ENCODE peak calls at places on chromosome 13, in five cellular contexts. G is mammary epithelial cell, J is kidney, P is neural progenitor cell, B is aorta. S is an unnamed sample.

GRCh38 chr13:50731400-50731799 is 112.1 kb downstream of the DLEU7 start:
- DNase-seq in P (no peak), J (no peak), G (peak; percentile 91), B (no peak), S (no peak)

GRCh38 chr13:100357764-100358163 is 230.8 kb downstream of the GGACT start:
- DNase-seq in B (no peak), J (no peak), G (no peak), P (no peak), S (no peak)

GRCh38 chr13:59450218-59450617 is 713.5 kb downstream of the DIAPH3 start:
- DNase-seq in P (no peak), B (no peak), G (no peak), J (no peak), S (peak; percentile 15)

GRCh38 chr13:40060318-40061007 is 405.0 kb downstream of the COG6 start:
- DNase-seq in P (no peak), J (no peak), B (peak; percentile 73), G (peak; percentile 99), S (no peak)

GRCh38 chr13:59424661-59425060 is 739.1 kb downstream of the DIAPH3 start:
- DNase-seq in P (no peak), G (no peak), B (no peak), J (no peak), S (no peak)

GRCh38 chr13:30690282-30691188 is 44.8 kb upstream of the ALOX5AP start:
- DNase-seq in P (no peak), G (peak; percentile 62), B (peak; percentile 84), J (peak; percentile 83), S (no peak)

GRCh38 chr13:71577127-71577526 is 289.9 kb downstream of the DACH1 start:
- DNase-seq in J (no peak), B (no peak), P (no peak), G (peak; percentile 29), S (no peak)

GRCh38 chr13:33910267-33910666 is 92.3 kb downstream of the RFC3 start:
- DNase-seq in P (no peak), B (no peak), J (no peak), G (no peak), S (no peak)

GRCh38 chr13:98613591-98613990 is 36.7 kb upstream of the STK24 start:
- DNase-seq in B (no peak), P (no peak), G (no peak), J (no peak), S (no peak)

GRCh38 chr13:74596691-74597090 is 462.5 kb upstream of the KLF12 start:
- DNase-seq in P (no peak), G (no peak), B (no peak), J (no peak), S (no peak)

GRCh38 chr13:99995503-99996176 is 14.1 kb downstream of the ZIC2 start:
- DNase-seq in J (no peak), P (peak; percentile 59), G (peak; percentile 48), B (no peak), S (no peak)

GRCh38 chr13:85698236-85698635 is 101.0 kb downstream of the SLITRK6 start:
- DNase-seq in G (peak; percentile 30), J (no peak), P (no peak), B (no peak), S (no peak)

GRCh38 chr13:24270639-24271131 is 38.7 kb upstream of the C1QTNF9 start:
- DNase-seq in P (peak; percentile 47), J (peak; percentile 89), G (peak; percentile 28), B (peak; percentile 90), S (peak; percentile 70)

GRCh38 chr13:100039740-100040139 is 49.2 kb upstream of the PCCA start:
- DNase-seq in B (no peak), G (no peak), J (no peak), P (no peak), S (no peak)

GRCh38 chr13:107678075-107678689 is 537.2 kb downstream of the LIG4 start:
- DNase-seq in G (no peak), J (no peak), B (no peak), P (peak; percentile 34), S (peak; percentile 3)

GRCh38 chr13:38898481-38898880 is 92.2 kb downstream of the STOML3 start:
- DNase-seq in G (no peak), B (no peak), P (no peak), J (no peak), S (no peak)

GRCh38 chr13:19159761-19160420 is 21.7 kb downstream of the TUBA3C start:
- DNase-seq in G (no peak), P (no peak), J (no peak), B (no peak), S (no peak)

GRCh38 chr13:45113809-45114208 is 6.5 kb upstream of the GTF2F2 start:
- DNase-seq in J (no peak), P (no peak), G (no peak), B (no peak), S (no peak)

GRCh38 chr13:97256343-97256783 is 34.2 kb downstream of the MBNL2 start:
- DNase-seq in P (no peak), G (peak; percentile 83), B (no peak), J (no peak), S (no peak)

GRCh38 chr13:25137624-25137892 is 34.5 kb downstream of the AMER2 start:
- DNase-seq in B (no peak), P (no peak), G (no peak), J (no peak), S (no peak)

GRCh38 chr13:98365291-98365690 is 188.2 kb upstream of the RNF113B start:
- DNase-seq in G (peak; percentile 43), P (no peak), J (no peak), B (no peak), S (no peak)

GRCh38 chr13:95212962-95213850 is 88.0 kb downstream of the ABCC4 start:
- DNase-seq in P (no peak), G (no peak), B (no peak), J (no peak), S (no peak)

DNA sequence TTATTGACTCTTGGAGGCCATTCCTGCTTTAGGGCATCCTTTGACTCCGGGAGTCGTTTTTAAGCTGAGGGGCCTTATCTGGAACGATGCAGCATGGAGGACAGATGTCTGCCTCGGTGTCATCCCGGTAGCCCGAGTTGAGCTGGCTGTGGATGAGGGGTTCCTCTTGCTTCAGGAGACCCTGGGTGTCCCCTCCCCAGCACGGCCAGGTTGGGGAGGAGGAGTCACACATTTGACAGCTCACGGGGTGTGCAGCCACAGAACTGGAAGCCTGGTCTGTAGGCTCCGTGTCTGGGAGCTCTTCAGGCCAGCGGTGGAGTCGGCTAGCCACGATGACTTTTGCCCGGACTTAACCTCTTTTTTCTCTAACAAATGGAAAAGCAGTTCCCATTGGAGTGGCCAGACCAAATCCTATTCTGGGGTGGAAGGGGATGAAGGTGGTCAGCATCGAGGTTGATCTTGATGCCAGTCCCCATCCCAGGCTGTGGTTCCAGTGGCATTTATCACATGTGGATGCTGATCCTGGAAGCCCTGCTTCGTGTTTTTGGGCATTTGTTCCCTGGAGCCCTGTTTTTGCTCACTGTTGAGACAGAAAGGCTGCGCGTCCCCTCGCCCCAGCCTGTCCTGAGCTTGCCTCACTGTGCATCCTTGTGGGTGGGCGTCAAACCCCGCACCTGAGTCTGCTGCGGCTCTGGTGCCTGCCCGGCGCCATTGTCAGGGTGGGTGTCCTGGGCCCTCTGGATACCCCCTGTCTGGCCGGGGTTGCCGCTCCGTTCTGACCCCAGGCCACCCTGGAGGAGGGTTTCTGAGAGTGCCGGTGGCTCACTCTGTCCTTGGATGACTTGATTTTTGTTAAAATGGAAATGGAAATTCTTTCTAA is 12.0 kb downstream of the TFDP1 start:
- DNase-seq in P (no peak), B (no peak), G (no peak), J (peak; percentile 64), S (no peak)
- H3K36me3 ChIP-seq in P (no peaks in the 10 kb centered on the region), B (no peaks in the 10 kb centered on the region), G (peaks cover 13% of the 10 kb centered on the region), J (peaks cover 3% of the 10 kb centered on the region), S (peaks cover 12% of the 10 kb centered on the region)

GRCh38 chr13:113252516-113252915 is 43.1 kb downstream of the CUL4A start:
- DNase-seq in P (no peak), B (no peak), J (no peak), G (no peak), S (no peak)
- H3K36me3 ChIP-seq in P (peaks cover 8% of the 10 kb centered on the region), B (peaks cover 5% of the 10 kb centered on the region), J (peaks cover 32% of the 10 kb centered on the region), G (peaks cover 31% of the 10 kb centered on the region), S (peaks cover 62% of the 10 kb centered on the region)

GRCh38 chr13:88411696-88412095 is 740.5 kb downstream of the SLITRK5 start:
- DNase-seq in P (no peak), J (no peak), G (no peak), B (no peak), S (no peak)
- H3K36me3 ChIP-seq in P (no peaks in the 10 kb centered on the region), J (no peaks in the 10 kb centered on the region), G (no peaks in the 10 kb centered on the region), B (no peaks in the 10 kb centered on the region), S (no peaks in the 10 kb centered on the region)

GRCh38 chr13:113618455-113618854 is 33.9 kb downstream of the TFDP1 start:
- DNase-seq in B (peak; percentile 24), P (no peak), G (no peak), J (peak; percentile 55), S (no peak)
- H3K36me3 ChIP-seq in B (no peaks in the 10 kb centered on the region), P (peaks cover 12% of the 10 kb centered on the region), G (peaks cover 8% of the 10 kb centered on the region), J (peaks cover under 1% of the 10 kb centered on the region), S (peaks cover 6% of the 10 kb centered on the region)

DNA sequence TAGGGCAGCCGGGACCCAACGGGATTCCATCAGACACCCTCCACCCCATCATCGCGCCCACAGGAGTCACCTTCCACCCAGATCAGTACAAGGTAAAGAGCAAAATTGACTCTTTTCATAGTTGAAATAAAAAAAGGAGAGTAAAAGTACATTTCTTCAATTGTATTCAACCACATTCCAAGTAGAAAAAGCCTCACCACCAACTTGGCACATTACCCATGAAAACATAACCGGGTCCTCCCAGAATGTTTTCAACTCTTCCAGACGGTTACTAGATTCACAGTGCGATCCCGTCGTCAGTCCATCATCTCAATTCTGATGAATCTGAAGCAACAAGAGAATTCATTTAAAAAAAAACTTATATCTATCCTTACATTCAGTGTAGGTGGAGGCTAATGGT is 125.2 kb downstream of the RAB20 start:
- DNase-seq in P (no peak), B (no peak), G (no peak), J (no peak), S (no peak)
- H3K36me3 ChIP-seq in P (no peaks in the 10 kb centered on the region), B (peaks cover 3% of the 10 kb centered on the region), G (peaks cover 10% of the 10 kb centered on the region), J (peaks cover 20% of the 10 kb centered on the region), S (peaks cover 22% of the 10 kb centered on the region)

GRCh38 chr13:109776575-109776974 is 9.8 kb downstream of the IRS2 start:
- DNase-seq in P (no peak), J (no peak), G (peak; percentile 30), B (no peak), S (no peak)
- H3K36me3 ChIP-seq in P (peaks cover 5% of the 10 kb centered on the region), J (peaks cover 4% of the 10 kb centered on the region), G (peaks cover 9% of the 10 kb centered on the region), B (no peaks in the 10 kb centered on the region), S (peaks cover 4% of the 10 kb centered on the region)

GRCh38 chr13:109220631-109221030 is 565.8 kb downstream of the IRS2 start:
- DNase-seq in G (no peak), P (no peak), B (no peak), J (no peak), S (no peak)
- H3K36me3 ChIP-seq in G (no peaks in the 10 kb centered on the region), P (no peaks in the 10 kb centered on the region), B (no peaks in the 10 kb centered on the region), J (no peaks in the 10 kb centered on the region), S (no peaks in the 10 kb centered on the region)